ENCODE peak calls at places on chromosomes 5 and 9, in seven cellular contexts. G is fibroblast of lung, U is OCI-LY7, N is astrocyte, Z is pancreas, O is heart right ventricle, S is colonic mucosa. V is an unnamed sample.

GRCh38 chr9:21031818-21032203 is 371 bp upstream of the HACD4 start:
- DNase-seq in G (no peak), N (no peak), S (no peak), Z (no peak), U (no peak), O (peak; percentile 7), V (no peak)

GRCh38 chr5:86838078-86838477 is 220.3 kb downstream of the COX7C start:
- DNase-seq in U (no peak), O (no peak), S (no peak), Z (no peak), G (peak; percentile 11), N (no peak), V (no peak)

GRCh38 chr5:137933491-137933911 is 44.2 kb downstream of the PKD2L2 start:
- DNase-seq in S (no peak), N (peak; percentile 47), Z (no peak), G (peak; percentile 54), O (no peak), U (no peak), V (no peak)

GRCh38 chr9:33415152-33416038 is 13.0 kb upstream of the AQP7 start:
- DNase-seq in U (peak; percentile 81), N (no peak), O (peak; percentile 81), G (peak; percentile 11), S (peak; percentile 95), Z (peak; percentile 89), V (peak; percentile 28)

GRCh38 chr5:66807743-66808142 is 211.6 kb downstream of the MAST4 start:
- DNase-seq in Z (no peak), N (peak; percentile 38), O (no peak), G (peak; percentile 53), U (no peak), S (peak; percentile 28), V (peak; percentile 40)

GRCh38 chr9:71509054-71509453 is 259.3 kb downstream of the CEMIP2 start:
- DNase-seq in O (no peak), N (no peak), U (no peak), G (no peak), S (no peak), Z (no peak), V (no peak)

GRCh38 chr5:89930591-89931383 is 478.8 kb downstream of the CETN3 start:
- DNase-seq in O (no peak), S (no peak), Z (no peak), U (no peak), G (peak; percentile 80), N (peak; percentile 74), V (no peak)

GRCh38 chr9:124786881-124787573 is 10.1 kb downstream of the OLFML2A start:
- DNase-seq in S (no peak), N (no peak), G (no peak), Z (peak; percentile 6), O (no peak), U (no peak), V (no peak)

GRCh38 chr9:105415344-105415980 is 32.4 kb upstream of the FSD1L start:
- DNase-seq in S (peak; percentile 72), G (peak; percentile 34), O (no peak), N (peak; percentile 4), U (peak; percentile 78), Z (peak; percentile 41), V (peak; percentile 33)

GRCh38 chr5:158492850-158493249 is 606.9 kb downstream of the EBF1 start:
- DNase-seq in N (peak; percentile 61), S (no peak), Z (no peak), U (no peak), G (peak; percentile 61), O (no peak), V (no peak)

GRCh38 chr5:138469540-138470321 is 4.5 kb downstream of the EGR1 start:
- DNase-seq in N (peak; percentile 91), O (no peak), G (peak; percentile 80), Z (no peak), S (no peak), U (no peak), V (no peak)

GRCh38 chr5:80227979-80228596 is 27.8 kb downstream of the SERINC5 start:
- DNase-seq in N (no peak), G (no peak), O (no peak), U (no peak), S (no peak), Z (no peak), V (no peak)

GRCh38 chr5:139660105-139660915 is 12.2 kb downstream of the CXXC5 start:
- DNase-seq in Z (peak; percentile 89), N (no peak), S (peak; percentile 87), G (no peak), U (peak; percentile 32), O (peak; percentile 78), V (no peak)

GRCh38 chr5:50501510-50502209 is 60.6 kb upstream of the EMB start:
- DNase-seq in G (no peak), N (no peak), Z (no peak), O (no peak), U (peak; percentile 89), S (no peak), V (no peak)

GRCh38 chr9:89610391-89610925 is 5.6 kb downstream of the GADD45G start:
- DNase-seq in S (no peak), Z (no peak), O (no peak), N (no peak), G (no peak), U (no peak), V (no peak)

GRCh38 chr5:83450183-83450839 is 21.2 kb upstream of the VCAN start:
- DNase-seq in N (no peak), Z (no peak), O (no peak), G (no peak), U (no peak), S (no peak), V (no peak)

GRCh38 chr5:77426670-77427069 is 65.4 kb downstream of the WDR41 start:
- DNase-seq in O (no peak), N (peak; percentile 35), Z (no peak), G (peak; percentile 53), S (no peak), U (no peak), V (no peak)

GRCh38 chr5:74665823-74666222 is 19.2 kb upstream of the HEXB start:
- DNase-seq in N (no peak), U (no peak), S (no peak), Z (no peak), O (no peak), G (no peak), V (no peak)

GRCh38 chr9:112037281-112038016 is 137.6 kb downstream of the SUSD1 start:
- DNase-seq in G (peak; percentile 88), S (peak; percentile 18), O (no peak), Z (no peak), U (peak; percentile 49), N (peak; percentile 88), V (no peak)

GRCh38 chr5:123125172-123125508 is 36.1 kb downstream of the PRDM6 start:
- DNase-seq in U (no peak), S (no peak), Z (no peak), N (peak; percentile 54), O (no peak), G (peak; percentile 63), V (no peak)

GRCh38 chr9:125600194-125600593 is 106.8 kb downstream of the MAPKAP1 start:
- DNase-seq in Z (peak; percentile 32), G (no peak), N (no peak), S (peak; percentile 69), O (no peak), U (no peak), V (no peak)

GRCh38 chr5:16897284-16897704 is 38.8 kb downstream of the MYO10 start:
- DNase-seq in O (no peak), N (peak; percentile 82), S (no peak), U (no peak), G (peak; percentile 79), Z (no peak), V (no peak)

GRCh38 chr9:4344946-4345345 is 45.1 kb upstream of the GLIS3 start:
- DNase-seq in Z (no peak), S (no peak), U (no peak), N (no peak), G (no peak), O (no peak), V (no peak)

GRCh38 chr5:4511996-4512656 is 628.0 kb upstream of the ADAMTS16 start:
- DNase-seq in O (peak; percentile 48), S (no peak), Z (peak; percentile 33), U (no peak), N (peak; percentile 10), G (peak; percentile 33), V (no peak)
- TF ChIP-seq CTCF in O (peak; percentile 59), S (no peak), Z (peak; percentile 23), U (no peak), N (peak; percentile 21), G (no peak), V (no peak)

GRCh38 chr9:135048758-135049284 is 38.6 kb upstream of the OLFM1 start:
- DNase-seq in N (no peak), U (no peak), Z (no peak), O (no peak), G (no peak), S (no peak), V (no peak)

GRCh38 chr9:135048046-135048757 is 39.3 kb upstream of the OLFM1 start:
- DNase-seq in U (no peak), Z (no peak), O (no peak), N (no peak), G (no peak), S (no peak), V (no peak)

GRCh38 chr9:135046156-135047025 is 41.1 kb upstream of the OLFM1 start:
- DNase-seq in Z (no peak), N (no peak), G (no peak), S (no peak), O (no peak), U (no peak), V (no peak)

GRCh38 chr9:135047026-135047350 is 40.5 kb upstream of the OLFM1 start:
- DNase-seq in S (no peak), N (no peak), U (no peak), Z (no peak), G (no peak), O (no peak), V (no peak)

DNA sequence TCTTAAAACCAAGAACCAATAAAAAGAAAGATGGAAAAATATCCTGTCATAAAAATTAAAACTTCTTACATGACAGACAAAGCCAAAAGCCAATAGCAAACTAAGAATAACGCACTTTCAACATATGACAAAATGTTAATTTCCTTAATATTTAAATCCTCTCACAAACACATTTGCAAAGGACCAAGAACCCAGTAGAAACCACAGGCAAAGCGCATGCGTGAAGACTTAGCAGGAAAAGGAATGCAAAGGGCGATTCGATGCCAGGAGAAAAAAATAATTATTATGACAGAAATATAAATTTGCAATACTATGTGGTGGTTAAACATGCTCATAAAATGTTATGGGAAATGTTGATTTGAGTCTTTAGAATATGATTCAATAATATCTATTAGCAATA is 39.9 kb upstream of the OLFM1 start:
- DNase-seq in N (no peak), Z (no peak), U (no peak), G (no peak), S (no peak), O (no peak), V (no peak)
- H3K9me3 ChIP-seq in N (no peaks in the 10 kb centered on the region), Z (no peaks in the 10 kb centered on the region), U (no peaks in the 10 kb centered on the region), G (no peaks in the 10 kb centered on the region), S (no peaks in the 10 kb centered on the region), O (no peaks in the 10 kb centered on the region), V (no peaks in the 10 kb centered on the region)

DNA sequence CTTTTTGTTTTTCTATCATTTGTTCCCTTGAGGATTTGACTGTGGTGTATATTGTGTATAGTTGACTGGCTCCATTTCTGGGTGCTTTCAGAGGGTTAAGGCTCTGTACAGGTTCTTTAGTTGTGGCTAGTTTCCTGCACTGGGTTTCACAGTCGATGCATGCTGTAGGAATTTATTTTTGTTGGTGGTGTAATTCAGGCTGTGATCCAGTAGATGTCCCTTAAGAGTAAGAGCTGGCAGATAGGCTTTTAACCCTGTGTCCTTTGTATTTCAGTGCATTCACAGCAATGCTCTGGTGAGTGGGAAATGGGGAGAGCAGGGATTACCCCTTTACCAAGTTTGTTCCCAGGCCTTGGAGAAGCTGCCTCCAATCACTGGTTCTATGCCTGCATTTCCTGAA is 112.9 kb downstream of the SPATA31D1 start:
- DNase-seq in G (no peak), U (peak; percentile 88), O (no peak), S (no peak), N (no peak), Z (no peak), V (no peak)
- TF ChIP-seq CTCF in G (no peak), U (peak; percentile 90), O (no peak), S (no peak), N (no peak), Z (no peak), V (no peak)

GRCh38 chr9:135273077-135273476 is 185.6 kb downstream of the OLFM1 start:
- DNase-seq in U (no peak), Z (no peak), O (no peak), N (no peak), G (no peak), S (no peak), V (no peak)
- H3K9me3 ChIP-seq in U (no peaks in the 10 kb centered on the region), Z (no peaks in the 10 kb centered on the region), O (no peaks in the 10 kb centered on the region), N (peaks cover 3% of the 10 kb centered on the region), G (peaks cover 2% of the 10 kb centered on the region), S (no peaks in the 10 kb centered on the region), V (no peaks in the 10 kb centered on the region)

V was measured in tibial nerve.